ENCODE peak calls at places on chromosome 7, in nine cellular contexts. G, A, O, X, E, U, M, L and Z are unnamed samples.
A peak's percentile ranks its signal among the peaks of the same experiment; 100 is the strongest.

GRCh38 chr7:105940111-105940510 is 23.0 kb upstream of the CDHR3 start:
- DNase-seq in U (no peak), G (no peak), L (no peak), X (no peak), E (no peak), A (no peak), M (no peak), O (no peak), Z (no peak)

GRCh38 chr7:85006754-85007153 is 180.1 kb downstream of the SEMA3D start:
- DNase-seq in X (no peak), A (no peak), O (no peak), L (no peak), E (no peak), M (no peak), U (no peak), G (no peak), Z (no peak)

GRCh38 chr7:55006499-55006898 is 12.3 kb upstream of the EGFR start:
- DNase-seq in G (no peak), M (no peak), E (no peak), O (peak; percentile 59), X (peak; percentile 66), A (no peak), U (no peak), L (no peak), Z (no peak)

GRCh38 chr7:106282852-106283251 is 1.9 kb downstream of the NAMPT start:
- DNase-seq in U (no peak), O (no peak), M (no peak), X (no peak), E (no peak), A (no peak), L (no peak), G (no peak), Z (no peak)

GRCh38 chr7:29377718-29378117 is 183.1 kb downstream of the CHN2 start:
- DNase-seq in L (no peak), A (no peak), G (no peak), X (no peak), O (no peak), U (no peak), M (no peak), E (no peak), Z (no peak)

GRCh38 chr7:115135769-115136410 is 214.0 kb downstream of the MDFIC start:
- DNase-seq in O (no peak), M (no peak), G (no peak), E (no peak), L (no peak), A (no peak), X (no peak), U (no peak), Z (no peak)

GRCh38 chr7:108079291-108080057 is 50.7 kb downstream of the LAMB4 start:
- DNase-seq in M (peak; percentile 77), O (no peak), G (no peak), U (no peak), E (no peak), A (no peak), X (no peak), L (peak; percentile 95), Z (no peak)

GRCh38 chr7:44548893-44549292 is 7.8 kb upstream of the NPC1L1 start:
- DNase-seq in U (no peak), X (no peak), G (no peak), A (no peak), M (no peak), O (no peak), E (no peak), L (no peak), Z (no peak)

GRCh38 chr7:24290004-24290641 is 6.1 kb downstream of the NPY start:
- DNase-seq in A (peak; percentile 17), E (no peak), O (peak; percentile 66), X (peak; percentile 81), U (no peak), M (no peak), G (no peak), L (peak; percentile 18), Z (no peak)

GRCh38 chr7:45663167-45663921 is 89.2 kb downstream of the ADCY1 start:
- DNase-seq in L (peak; percentile 12), M (peak; percentile 42), E (peak; percentile 18), U (no peak), G (peak; percentile 58), X (peak; percentile 87), A (peak; percentile 6), O (peak; percentile 70), Z (no peak)

GRCh38 chr7:46391215-46391614 is 470.1 kb upstream of the IGFBP3 start:
- DNase-seq in O (no peak), L (peak; percentile 2), E (no peak), A (no peak), X (no peak), M (no peak), U (no peak), G (no peak), Z (no peak)

GRCh38 chr7:88312061-88312663 is 5.5 kb upstream of the STEAP4 start:
- DNase-seq in E (peak; percentile 76), X (no peak), G (peak; percentile 89), U (peak; percentile 81), O (no peak), M (no peak), L (no peak), A (no peak), Z (peak; percentile 63)

GRCh38 chr7:94632338-94633024 is 23.5 kb downstream of the SGCE start:
- DNase-seq in M (no peak), X (no peak), O (no peak), E (no peak), G (no peak), U (no peak), L (peak; percentile 80), A (no peak), Z (no peak)

GRCh38 chr7:150329331-150330106 is 6.2 kb upstream of the ACTR3C start:
- DNase-seq in L (no peak), E (no peak), A (no peak), M (no peak), O (peak; percentile 91), G (peak; percentile 56), X (peak; percentile 90), U (no peak), Z (no peak)

DNA sequence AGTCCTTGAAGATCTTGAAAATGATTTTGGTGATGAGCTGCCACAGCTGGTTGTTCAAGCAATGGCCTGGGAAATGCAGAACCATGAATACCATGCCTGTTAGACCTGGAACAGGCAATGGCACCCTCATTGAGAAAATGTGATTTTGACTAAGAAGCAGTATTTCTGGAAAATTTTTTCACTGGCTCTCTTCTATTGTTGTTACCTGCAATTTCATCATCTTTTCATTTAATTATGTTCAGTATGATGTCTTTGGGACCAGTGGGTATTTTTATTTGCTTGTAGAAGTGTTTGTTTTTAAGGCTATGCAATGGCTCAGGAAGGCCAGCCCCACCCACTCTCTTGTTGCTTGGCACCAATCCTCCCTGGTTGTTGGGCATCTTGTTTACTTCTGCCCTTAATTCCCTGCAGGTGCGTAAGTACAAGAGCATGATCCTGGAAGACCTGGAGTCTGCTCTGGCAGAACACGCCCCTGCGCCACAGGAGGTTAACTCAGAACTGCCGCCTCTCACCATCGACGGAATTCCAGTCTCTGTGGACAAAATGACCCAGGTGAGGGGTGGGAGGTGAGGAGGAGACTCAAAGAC is 78.6 kb downstream of the NRF1 start:
- DNase-seq in A (no peak), M (no peak), O (no peak), U (no peak), L (no peak), E (no peak), G (no peak), X (no peak), Z (no peak)
- H3K4me1 ChIP-seq in A (no peaks in the 10 kb centered on the region), M (peaks cover 67% of the 10 kb centered on the region), O (no peaks in the 10 kb centered on the region), U (no peaks in the 10 kb centered on the region), L (peaks cover 2% of the 10 kb centered on the region), E (no peaks in the 10 kb centered on the region), G (peaks cover 3% of the 10 kb centered on the region), X (no peaks in the 10 kb centered on the region), Z (no peaks in the 10 kb centered on the region)

GRCh38 chr7:126057979-126058378 is 1128.4 kb upstream of the POT1 start:
- DNase-seq in U (no peak), M (no peak), L (no peak), G (no peak), X (no peak), A (no peak), O (no peak), E (no peak), Z (no peak)

DNA sequence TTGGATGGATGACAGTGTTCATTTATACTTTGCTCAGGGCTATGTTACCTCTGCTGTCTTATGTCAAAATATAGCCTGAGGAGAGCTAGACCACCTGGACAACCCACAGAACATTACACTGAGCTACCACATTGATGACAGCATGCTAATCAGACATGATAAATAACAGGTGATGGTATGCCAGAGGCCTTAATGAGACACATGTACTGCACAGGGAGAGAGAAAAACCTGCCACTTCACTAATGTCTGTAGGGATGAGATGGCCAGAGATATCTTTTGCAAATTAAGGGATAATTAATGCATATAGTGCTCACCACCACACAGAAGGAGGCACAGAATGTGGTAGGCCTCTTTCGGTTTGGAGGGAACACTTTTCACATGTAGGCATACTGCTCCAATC is 1122.6 kb upstream of the POT1 start:
- DNase-seq in A (no peak), X (no peak), U (no peak), M (no peak), G (no peak), L (no peak), O (no peak), E (no peak), Z (no peak)
- H3K27me3 ChIP-seq in A (no peaks in the 10 kb centered on the region), X (no peaks in the 10 kb centered on the region), U (no peaks in the 10 kb centered on the region), M (no peaks in the 10 kb centered on the region), G (no peaks in the 10 kb centered on the region), L (no peaks in the 10 kb centered on the region), O (no peaks in the 10 kb centered on the region), E (no peaks in the 10 kb centered on the region), Z (no peaks in the 10 kb centered on the region)

GRCh38 chr7:139732471-139733167 is 45.2 kb downstream of the HIPK2 start:
- DNase-seq in G (no peak), L (no peak), O (no peak), U (no peak), E (no peak), X (peak; percentile 13), M (no peak), A (peak; percentile 11), Z (no peak)
- H3K4me1 ChIP-seq in G (peaks cover 79% of the 10 kb centered on the region), L (peaks cover 38% of the 10 kb centered on the region), O (no peaks in the 10 kb centered on the region), U (peaks cover 54% of the 10 kb centered on the region), E (peaks cover 90% of the 10 kb centered on the region), X (no peaks in the 10 kb centered on the region), M (peaks cover 48% of the 10 kb centered on the region), A (no peaks in the 10 kb centered on the region), Z (peaks cover 12% of the 10 kb centered on the region)

GRCh38 chr7:27178366-27178765 is 4.2 kb upstream of the HOXA10 start:
- DNase-seq in M (no peak), L (no peak), A (no peak), U (no peak), X (peak; percentile 36), O (peak; percentile 20), E (no peak), G (peak; percentile 54), Z (peak; percentile 46)

GRCh38 chr7:27175626-27176342 is 1.7 kb upstream of the HOXA10 start:
- DNase-seq in M (peak; percentile 66), O (peak; percentile 55), A (no peak), E (no peak), X (peak; percentile 76), L (no peak), U (no peak), G (peak; percentile 54), Z (peak; percentile 45)

GRCh38 chr7:27177795-27178320 is 3.7 kb upstream of the HOXA10 start:
- DNase-seq in O (no peak), A (no peak), G (no peak), L (no peak), M (no peak), E (no peak), U (no peak), X (no peak), Z (no peak)

GRCh38 chr7:27176343-27176731 is 2.2 kb upstream of the HOXA10 start:
- DNase-seq in M (no peak), A (no peak), E (no peak), X (peak; percentile 46), U (no peak), O (peak; percentile 25), L (no peak), G (peak; percentile 55), Z (peak; percentile 61)

GRCh38 chr7:27176962-27177794 is 3.1 kb upstream of the HOXA10 start:
- DNase-seq in E (no peak), A (no peak), M (no peak), G (peak; percentile 70), U (no peak), L (no peak), X (no peak), O (peak; percentile 20), Z (peak; percentile 57)
- H3K27me3 ChIP-seq in E (peaks cover 100% of the 10 kb centered on the region), A (peaks cover 12% of the 10 kb centered on the region), M (no peaks in the 10 kb centered on the region), G (no peaks in the 10 kb centered on the region), U (peaks cover 98% of the 10 kb centered on the region), L (peaks cover 88% of the 10 kb centered on the region), X (peaks cover 100% of the 10 kb centered on the region), O (peaks cover 98% of the 10 kb centered on the region), Z (no peaks in the 10 kb centered on the region)